ENCODE peak calls at places on chromosomes 13 and 19, in ten cellular contexts. K, M, A, S, L, G, X, V, P and W are unnamed samples.
A peak's percentile ranks its signal among the peaks of the same experiment; 100 is the strongest.

GRCh38 chr13:108270442-108270841 is 924 bp downstream of the TNFSF13B start:
- DNase-seq in K (no peak), M (no peak), A (no peak), S (no peak), L (no peak), G (no peak), X (no peak), V (no peak), P (no peak), W (peak; percentile 17)

GRCh38 chr13:41700790-41701310 is 243.5 kb downstream of the RGCC start:
- DNase-seq in K (peak; percentile 53), M (no peak), A (peak; percentile 59), S (peak; percentile 86), L (no peak), G (peak; percentile 28), X (peak; percentile 35), V (peak; percentile 55), P (peak; percentile 63), W (peak; percentile 69)

GRCh38 chr19:1000591-1001537 is 645 bp downstream of the GRIN3B start:
- DNase-seq in K (no peak), M (no peak), A (no peak), S (no peak), L (no peak), G (no peak), X (no peak), V (no peak), P (no peak), W (no peak)

GRCh38 chr13:50370303-50370950 is 355.2 kb downstream of the KCNRG start:
- DNase-seq in K (no peak), M (no peak), A (peak; percentile 22), S (no peak), L (no peak), G (no peak), X (no peak), V (no peak), P (no peak), W (no peak)

GRCh38 chr13:30744056-30744684 is 8.8 kb downstream of the ALOX5AP start:
- DNase-seq in K (peak; percentile 54), M (peak; percentile 87), A (peak; percentile 65), S (no peak), L (no peak), G (peak; percentile 65), X (peak; percentile 57), V (no peak), P (peak; percentile 57), W (peak; percentile 67)

GRCh38 chr13:95181586-95181985 is 119.7 kb downstream of the ABCC4 start:
- DNase-seq in K (no peak), M (no peak), A (no peak), S (no peak), L (no peak), G (no peak), X (no peak), V (no peak), P (no peak), W (no peak)

GRCh38 chr13:80988752-80989151 is 647.8 kb upstream of the SPRY2 start:
- DNase-seq in K (no peak), M (no peak), A (no peak), S (no peak), L (no peak), G (no peak), X (no peak), V (no peak), P (no peak), W (no peak)

GRCh38 chr13:73268306-73268705 is 209.5 kb downstream of the KLF5 start:
- DNase-seq in K (peak; percentile 82), M (no peak), A (no peak), S (peak; percentile 66), L (no peak), G (peak; percentile 7), X (peak; percentile 87), V (peak; percentile 66), P (peak; percentile 48), W (peak; percentile 10)

GRCh38 chr13:66312312-66313087 is 917.6 kb downstream of the PCDH9 start:
- DNase-seq in K (peak; percentile 93), M (no peak), A (peak; percentile 47), S (peak; percentile 42), L (no peak), G (peak; percentile 92), X (no peak), V (peak; percentile 85), P (peak; percentile 95), W (peak; percentile 41)

GRCh38 chr19:5774921-5775320 is 9.6 kb downstream of the PRR22 start:
- DNase-seq in K (no peak), M (no peak), A (no peak), S (peak; percentile 52), L (no peak), G (no peak), X (no peak), V (no peak), P (no peak), W (no peak)
- H3K4me3 ChIP-seq in K (no peak overlapping the region), M (no peak overlapping the region), A (no peak overlapping the region), S (no peak overlapping the region), L (no peak overlapping the region), G (no peak overlapping the region), X (no peak overlapping the region), V (no peak overlapping the region), P (no peak overlapping the region), W (no peak overlapping the region)

DNA sequence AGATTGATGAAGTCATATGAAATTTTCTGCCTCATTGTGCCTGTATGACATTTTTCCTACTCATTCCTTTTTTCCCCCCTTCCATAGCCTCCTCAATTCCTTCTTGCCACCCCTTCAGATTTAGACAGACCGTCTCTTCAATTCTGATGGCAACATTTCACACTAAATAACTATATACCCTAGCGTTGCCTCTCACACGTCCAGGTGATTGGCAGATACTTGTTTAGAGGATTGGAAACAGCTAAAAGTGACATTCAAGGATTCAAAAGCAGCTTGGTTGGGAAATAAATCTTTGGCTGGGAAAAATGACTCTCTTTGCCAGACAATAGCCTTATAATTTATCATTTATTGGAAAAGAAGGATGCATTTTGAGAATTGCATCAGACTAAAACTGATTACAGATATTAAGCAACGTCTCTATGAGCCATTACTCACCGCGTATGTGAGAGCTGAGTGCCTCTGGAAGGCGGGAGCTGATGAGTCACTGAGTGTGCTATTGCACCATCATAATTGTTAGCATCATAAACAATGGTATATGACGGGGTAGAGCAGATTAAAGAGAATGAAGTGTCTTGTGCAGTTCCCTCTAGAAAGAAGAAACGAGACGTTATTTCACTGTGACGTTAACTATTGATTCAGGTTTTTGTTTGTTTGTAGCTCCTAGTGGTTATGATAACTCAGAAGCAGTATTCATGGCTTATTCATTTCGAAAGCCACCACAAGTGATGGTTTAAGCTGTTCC is 61.1 kb upstream of the FAM216B start:
- DNase-seq in K (peak; percentile 100), M (no peak), A (peak; percentile 73), S (peak; percentile 95), L (no peak), G (peak; percentile 98), X (peak; percentile 94), V (peak; percentile 100), P (peak; percentile 99), W (peak; percentile 99)
- H3K4me3 ChIP-seq in K (no peak overlapping the region), M (no peak overlapping the region), A (no peak overlapping the region), S (no peak overlapping the region), L (no peak overlapping the region), G (no peak overlapping the region), X (no peak overlapping the region), V (peak overlapping the region; percentile 10), P (peak overlapping the region; percentile 3), W (peak overlapping the region; percentile 2)

GRCh38 chr19:10110972-10111317 is 548 bp upstream of the P2RY11 start:
- DNase-seq in K (no peak), M (no peak), A (no peak), S (no peak), L (no peak), G (no peak), X (no peak), V (no peak), P (no peak), W (no peak)

GRCh38 chr19:10112037-10112751 is 701 bp downstream of the P2RY11 start:
- DNase-seq in K (peak; percentile 60), M (no peak), A (no peak), S (peak; percentile 37), L (no peak), G (no peak), X (no peak), V (no peak), P (peak; percentile 33), W (no peak)

GRCh38 chr19:10112895-10113591 is 1.6 kb downstream of the P2RY11 start:
- DNase-seq in K (peak; percentile 56), M (peak; percentile 62), A (peak; percentile 56), S (peak; percentile 31), L (no peak), G (no peak), X (no peak), V (peak; percentile 44), P (peak; percentile 44), W (no peak)

GRCh38 chr19:10110076-10110971 is 1.2 kb upstream of the P2RY11 start:
- DNase-seq in K (no peak), M (no peak), A (no peak), S (no peak), L (no peak), G (no peak), X (no peak), V (no peak), P (no peak), W (no peak)

DNA sequence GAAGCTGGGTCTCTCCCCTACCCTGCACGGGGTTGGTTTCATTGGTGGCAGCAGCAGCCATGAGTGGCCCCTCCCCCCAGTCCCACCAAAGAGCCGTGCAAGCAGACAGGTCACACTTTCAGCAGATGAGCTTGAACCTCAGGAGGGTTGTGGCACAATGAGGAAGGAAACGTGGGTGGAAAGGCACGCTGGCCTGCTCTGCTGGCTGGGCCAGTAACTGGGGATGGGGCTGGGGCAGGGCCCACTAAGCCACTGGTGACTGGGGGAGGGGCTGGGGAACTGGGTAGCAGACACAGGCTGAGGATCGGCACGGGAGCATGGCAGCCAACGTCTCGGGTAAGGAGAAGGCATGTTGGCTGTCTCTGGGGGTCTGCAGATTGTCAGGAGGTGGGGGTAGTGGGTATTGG is at the start of gene P2RY11:
- DNase-seq in K (no peak), M (no peak), A (peak; percentile 68), S (no peak), L (no peak), G (no peak), X (no peak), V (no peak), P (no peak), W (no peak)
- H3K4me3 ChIP-seq in K (no peak within 1 kb of the TSS), M (no peak within 1 kb of the TSS), A (no peak within 1 kb of the TSS), S (no peak within 1 kb of the TSS), L (no peak within 1 kb of the TSS), G (no peak within 1 kb of the TSS), X (no peak within 1 kb of the TSS), V (no peak within 1 kb of the TSS), P (no peak within 1 kb of the TSS), W (no peak within 1 kb of the TSS)

GRCh38 chr19:53328967-53329366 is 4.6 kb upstream of the ZNF845 start:
- DNase-seq in K (peak; percentile 51), M (no peak), A (peak; percentile 17), S (peak; percentile 31), L (no peak), G (no peak), X (no peak), V (peak; percentile 17), P (peak; percentile 5), W (peak; percentile 48)
- H3K4me3 ChIP-seq in K (no peak overlapping the region), M (peak overlapping the region; percentile 24), A (no peak overlapping the region), S (no peak overlapping the region), L (no peak overlapping the region), G (no peak overlapping the region), X (no peak overlapping the region), V (no peak overlapping the region), P (no peak overlapping the region), W (peak overlapping the region; percentile 32)